ENCODE peak calls at places on chromosomes 3 and 15, in seven cellular contexts. L is fibroblast of mammary gland, R is foreskin fibroblast, A is RWPE2, S is coronary artery, E is dorsolateral prefrontal cortex, C is endothelial cell of umbilical vein. V is an unnamed sample.

GRCh38 chr15:88899251-88899650 is 3.9 kb upstream of the HAPLN3 start:
- DNase-seq in R (no peak), L (no peak), E (no peak), C (no peak), S (no peak), A (peak), V (no peak)

GRCh38 chr3:177334803-177335202 is 137.5 kb upstream of the TBL1XR1 start:
- DNase-seq in A (no peak), E (no peak), S (no peak), R (no peak), C (no peak), L (no peak), V (no peak)

GRCh38 chr3:58200846-58201355 is 9.9 kb downstream of the DNASE1L3 start:
- DNase-seq in E (peak), L (no peak), A (no peak), S (no peak), C (peak), R (no peak), V (no peak)

GRCh38 chr3:112498916-112499315 is 356 bp downstream of the BTLA start:
- DNase-seq in C (no peak), E (no peak), A (no peak), L (no peak), R (no peak), S (no peak), V (no peak)

GRCh38 chr3:53073553-53074365 is 27.9 kb upstream of the SFMBT1 start:
- DNase-seq in L (no peak), R (no peak), S (no peak), C (no peak), E (no peak), A (no peak), V (no peak)

GRCh38 chr3:154745925-154746324 is 315.9 kb upstream of the GPR149 start:
- DNase-seq in R (no peak), S (no peak), A (no peak), E (no peak), L (no peak), C (no peak), V (no peak)

GRCh38 chr15:72050700-72051099 is 67.2 kb downstream of the MYO9A start:
- DNase-seq in R (no peak), C (no peak), S (no peak), L (peak), E (no peak), A (no peak), V (no peak)

GRCh38 chr3:194573680-194574437 is 59.4 kb downstream of the TMEM44 start:
- DNase-seq in E (no peak), L (peak), A (no peak), C (peak), R (peak), S (no peak), V (peak)

GRCh38 chr3:33911525-33912322 is 113.3 kb downstream of the PDCD6IP start:
- DNase-seq in C (no peak), L (peak), E (no peak), S (no peak), R (peak), A (no peak), V (no peak)

GRCh38 chr3:71497367-71497925 is 86.1 kb downstream of the FOXP1 start:
- DNase-seq in R (no peak), L (no peak), S (no peak), E (no peak), C (no peak), A (no peak), V (no peak)

GRCh38 chr3:3177861-3178497 is 1.5 kb downstream of the CRBN start:
- DNase-seq in S (no peak), A (no peak), R (no peak), E (no peak), C (peak), L (peak), V (no peak)

GRCh38 chr15:38688096-38688495 is 123.5 kb upstream of the RASGRP1 start:
- DNase-seq in L (no peak), R (no peak), E (no peak), C (no peak), A (no peak), S (no peak), V (no peak)

GRCh38 chr15:41809526-41810220 is 18.2 kb upstream of the JMJD7 start:
- DNase-seq in E (no peak), S (no peak), L (no peak), R (no peak), C (no peak), A (no peak), V (no peak)

GRCh38 chr3:102480139-102480538 is 45.3 kb downstream of the ZPLD1 start:
- DNase-seq in A (no peak), S (no peak), R (no peak), L (no peak), C (no peak), E (no peak), V (peak)

GRCh38 chr3:184583345-184584000 is 21.9 kb downstream of the EPHB3 start:
- DNase-seq in C (no peak), R (no peak), S (no peak), A (no peak), E (peak), L (no peak), V (peak)

GRCh38 chr3:128845695-128846491 is 33.5 kb upstream of the ACAD9 start:
- DNase-seq in R (peak), C (peak), E (peak), A (no peak), S (peak), L (peak), V (peak)

GRCh38 chr3:25453521-25454410 is 25.7 kb downstream of the RARB start:
- DNase-seq in E (no peak), S (no peak), L (peak), C (peak), R (peak), A (no peak), V (no peak)
- H3K4me3 ChIP-seq in E (no peak), S (peak), L (peak), C (no peak), R (peak), A (no peak), V (peak)

GRCh38 chr15:74790080-74790916 is 8.4 kb downstream of the CSK start:
- DNase-seq in A (no peak), R (peak), L (peak), S (no peak), C (no peak), E (peak), V (peak)
- H3K4me3 ChIP-seq in A (no peak), R (no peak), L (no peak), S (peak), C (no peak), E (no peak), V (no peak)

GRCh38 chr15:90401499-90401898 is 13.5 kb downstream of the IQGAP1 start:
- DNase-seq in E (no peak), L (no peak), R (no peak), S (no peak), A (no peak), C (peak), V (no peak)

GRCh38 chr15:90400759-90401314 is 12.8 kb downstream of the IQGAP1 start:
- DNase-seq in R (peak), E (no peak), S (peak), L (peak), C (peak), A (no peak), V (peak)

GRCh38 chr15:90402230-90402629 is 14.2 kb downstream of the IQGAP1 start:
- DNase-seq in E (no peak), S (peak), R (peak), A (peak), L (peak), C (peak), V (peak)

GRCh38 chr15:90405208-90405607 is 17.2 kb downstream of the IQGAP1 start:
- DNase-seq in A (no peak), C (no peak), R (no peak), S (no peak), L (no peak), E (no peak), V (no peak)

GRCh38 chr15:90402806-90403205 is 14.8 kb downstream of the IQGAP1 start:
- DNase-seq in E (no peak), C (no peak), A (no peak), S (no peak), L (peak), R (no peak), V (no peak)
- H3K4me3 ChIP-seq in E (no peak), C (no peak), A (no peak), S (no peak), L (no peak), R (no peak), V (no peak)

GRCh38 chr3:49415931-49416601 is 3.8 kb downstream of the TCTA start:
- DNase-seq in L (no peak), S (no peak), E (no peak), A (no peak), R (no peak), C (no peak), V (peak)
- H3K4me3 ChIP-seq in L (no peak), S (no peak), E (no peak), A (no peak), R (no peak), C (no peak), V (no peak)

DNA sequence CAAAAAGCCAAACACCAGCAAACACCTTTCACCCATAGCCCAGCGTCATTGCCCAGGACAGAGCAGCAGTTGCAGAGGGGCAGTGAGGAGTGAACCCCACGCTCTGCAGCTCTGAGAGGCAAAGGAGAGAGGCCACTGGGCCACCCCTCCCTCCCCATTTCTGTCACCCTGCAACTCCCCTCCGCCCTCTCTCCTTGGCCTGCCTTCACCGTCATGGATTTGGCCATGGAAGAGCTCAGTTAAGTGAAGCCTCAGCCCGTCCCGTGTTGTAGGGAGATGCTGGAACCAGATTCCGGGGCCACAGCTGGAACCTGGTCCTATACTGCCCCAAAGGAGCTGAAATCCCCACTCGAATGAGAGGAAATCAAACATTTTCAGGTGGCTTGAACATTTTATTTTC is 21.9 kb downstream of the MRAS start:
- DNase-seq in A (no peak), E (no peak), S (no peak), R (no peak), C (no peak), L (no peak), V (no peak)
- H3K4me3 ChIP-seq in A (no peak), E (no peak), S (no peak), R (no peak), C (no peak), L (no peak), V (no peak)

GRCh38 chr3:57000012-57000411 is 60.5 kb upstream of the SPATA12 start:
- DNase-seq in L (no peak), A (no peak), E (no peak), S (no peak), C (no peak), R (no peak), V (no peak)
- H3K4me3 ChIP-seq in L (no peak), A (no peak), E (no peak), S (no peak), C (no peak), R (no peak), V (no peak)

DNA sequence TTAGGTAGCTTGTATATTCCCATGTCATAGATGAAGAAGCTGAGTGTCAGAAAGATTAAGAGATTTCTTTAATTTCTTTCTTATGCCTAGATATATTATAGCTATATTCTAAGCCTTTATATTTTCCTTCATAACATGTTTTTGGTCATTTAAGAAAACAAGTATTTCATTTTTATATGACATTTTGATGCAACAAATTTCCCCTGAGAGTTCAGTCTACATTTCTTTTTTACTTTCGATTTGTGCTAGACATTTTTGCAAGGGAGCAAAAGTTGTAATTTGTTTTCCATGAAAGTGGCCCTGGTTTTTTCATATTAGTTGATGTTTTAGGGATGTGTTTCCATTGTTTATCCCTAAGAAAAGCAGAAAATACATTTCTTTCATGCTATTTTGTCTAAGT is 344.9 kb downstream of the NLGN1 start:
- DNase-seq in A (no peak), L (no peak), C (peak), R (no peak), S (no peak), E (no peak), V (no peak)
- H3K4me3 ChIP-seq in A (no peak), L (no peak), C (no peak), R (no peak), S (peak), E (peak), V (peak)

DNA sequence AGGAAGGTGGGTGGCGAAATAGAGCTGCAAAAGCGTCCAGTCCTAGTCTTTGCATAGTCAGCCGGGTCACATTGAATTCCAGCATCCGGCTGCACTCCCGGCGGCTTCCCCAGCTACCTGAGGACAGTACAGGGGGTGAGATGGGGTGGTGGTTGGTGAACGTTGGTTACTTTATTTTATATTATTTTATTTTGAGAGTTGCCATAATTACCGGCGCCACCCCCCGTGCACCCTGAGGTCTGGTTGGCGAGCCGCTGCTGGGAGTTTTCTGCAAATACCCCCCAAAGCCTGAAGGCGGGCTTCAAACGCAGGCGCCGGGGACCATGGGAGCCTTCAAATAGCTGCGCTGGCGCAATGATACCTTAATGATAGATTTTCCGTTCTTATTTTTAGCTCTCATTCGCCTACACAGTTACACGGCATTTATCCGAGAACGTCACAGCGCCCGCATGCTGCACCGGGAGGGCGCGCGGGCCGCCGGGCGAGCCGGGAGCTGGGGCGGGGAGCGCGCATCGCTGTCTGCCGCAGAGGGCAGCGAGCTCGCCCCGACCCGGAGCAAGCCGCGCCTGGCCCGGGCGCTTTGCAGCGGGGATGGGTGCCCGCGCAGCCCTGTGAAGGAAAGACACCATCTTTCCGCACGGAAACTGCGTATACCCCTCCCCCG is 756 bp upstream of the RASGRF1 start:
- DNase-seq in E (peak), S (peak), A (peak), C (no peak), R (no peak), L (peak), V (no peak)
- H3K4me3 ChIP-seq in E (peak), S (peak), A (no peak), C (no peak), R (no peak), L (no peak), V (peak)

GRCh38 chr3:46910166-46910760 is 32.7 kb downstream of the PTH1R start:
- DNase-seq in S (no peak), R (no peak), A (peak), C (no peak), E (peak), L (no peak), V (no peak)

GRCh38 chr3:46907960-46908293 is 30.4 kb downstream of the PTH1R start:
- DNase-seq in E (no peak), A (no peak), C (no peak), S (no peak), R (no peak), L (no peak), V (no peak)

GRCh38 chr3:46908986-46909534 is 31.5 kb downstream of the PTH1R start:
- DNase-seq in E (no peak), R (no peak), L (no peak), S (no peak), A (peak), C (no peak), V (peak)

GRCh38 chr3:46908294-46908985 is 30.9 kb downstream of the PTH1R start:
- DNase-seq in S (no peak), E (peak), L (peak), A (peak), R (peak), C (peak), V (peak)

DNA sequence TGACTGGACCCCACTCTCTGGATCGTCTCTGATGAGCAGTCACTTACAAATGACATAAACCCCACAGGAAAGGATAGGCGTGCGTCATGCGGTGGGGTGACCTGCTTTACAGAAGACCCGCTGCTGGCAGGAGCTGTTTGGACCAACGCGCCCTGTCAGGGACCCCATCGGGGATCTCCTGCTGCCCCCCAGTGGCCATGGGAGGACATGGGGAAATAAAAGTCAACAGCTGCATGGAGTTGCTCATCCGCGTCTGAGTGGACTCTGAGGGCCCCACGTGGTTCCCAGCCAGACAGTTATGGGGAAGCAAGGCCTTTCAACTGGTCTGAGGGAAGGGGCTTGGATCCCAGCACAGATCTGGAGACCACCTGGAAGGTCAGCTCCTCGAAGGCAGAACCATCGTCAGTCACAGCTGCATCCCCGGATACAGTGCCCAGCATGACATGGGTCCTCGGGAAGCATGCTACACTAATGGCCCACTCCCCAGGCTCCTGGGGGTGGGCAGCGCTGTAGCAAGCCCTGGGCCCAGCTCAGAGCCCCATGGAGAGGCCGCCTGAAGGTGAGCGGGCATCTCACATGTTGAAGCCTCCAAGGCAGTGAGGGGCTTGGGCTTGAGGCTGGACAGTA is 32.1 kb downstream of the PTH1R start:
- DNase-seq in C (peak), R (peak), L (peak), E (peak), A (peak), S (peak), V (peak)
- H3K4me3 ChIP-seq in C (no peak), R (no peak), L (no peak), E (no peak), A (no peak), S (peak), V (no peak)

DNA sequence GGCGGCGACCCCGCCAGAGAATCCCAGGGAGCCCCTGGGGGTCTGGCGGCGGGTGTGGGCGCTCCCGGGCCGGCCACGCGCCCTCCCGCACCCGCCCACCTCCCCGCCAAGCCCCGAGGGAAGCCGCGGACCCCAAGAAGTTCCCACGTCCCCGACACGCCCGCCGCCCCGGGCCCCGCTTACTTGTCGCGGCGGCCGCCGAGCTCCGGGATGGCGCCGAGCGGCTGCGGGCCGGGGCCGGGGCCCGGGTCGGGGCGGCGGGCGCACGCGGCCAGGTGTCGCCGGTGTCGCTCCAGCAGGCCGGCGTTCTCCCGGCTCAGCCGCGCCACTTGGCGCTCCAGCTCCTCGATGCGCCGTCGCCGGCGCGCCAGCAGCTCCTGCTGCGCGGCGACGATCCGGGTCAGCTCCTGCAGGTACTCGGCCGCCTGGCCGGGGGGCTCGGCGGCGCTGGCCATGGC is 137.6 kb downstream of the NUP210 start:
- DNase-seq in S (no peak), C (no peak), E (peak), L (no peak), A (peak), R (no peak), V (no peak)
- H3K4me3 ChIP-seq in S (peak), C (no peak), E (peak), L (no peak), A (peak), R (no peak), V (peak)